ENCODE peak calls at places on chromosomes 4 and X, in four cellular contexts. X, J, U and B are unnamed samples.
A peak's percentile ranks its signal among the peaks of the same experiment; 100 is the strongest.

GRCh38 chrX:134894373-134894895 is 96.4 kb upstream of the SMIM10 start:
- DNase-seq in X (no peak), J (no peak), U (no peak), B (no peak)

GRCh38 chrX:123961268-123962005 is at the start of gene STAG2:
- DNase-seq in X (peak; percentile 65), J (peak; percentile 80), U (peak; percentile 62), B (peak; percentile 74)

GRCh38 chr4:150072906-150073714 is 5.1 kb upstream of the DCLK2 start:
- DNase-seq in X (no peak), J (no peak), U (no peak), B (no peak)

GRCh38 chrX:21770631-21771321 is 12.9 kb upstream of the SMPX start:
- DNase-seq in X (peak; percentile 33), J (peak; percentile 58), U (no peak), B (no peak)

GRCh38 chrX:155048997-155049619 is 21.8 kb downstream of the CMC4 start:
- DNase-seq in X (peak; percentile 64), J (peak; percentile 35), U (peak; percentile 21), B (peak; percentile 77)

GRCh38 chrX:22165732-22166457 is 106.8 kb upstream of the CBLL2 start:
- DNase-seq in X (no peak), J (no peak), U (no peak), B (no peak)

GRCh38 chr4:105896461-105896939 is 1.2 kb downstream of the NPNT start:
- DNase-seq in X (no peak), J (no peak), U (no peak), B (no peak)

GRCh38 chrX:3377560-3377959 is 31.1 kb upstream of the MXRA5 start:
- DNase-seq in X (no peak), J (no peak), U (no peak), B (no peak)

GRCh38 chrX:15143050-15143824 is 126.6 kb downstream of the ASB9 start:
- DNase-seq in X (peak; percentile 42), J (peak; percentile 45), U (peak; percentile 27), B (peak; percentile 52)

GRCh38 chr4:175090116-175090515 is 172.0 kb downstream of the ADAM29 start:
- DNase-seq in X (no peak), J (no peak), U (no peak), B (no peak)

GRCh38 chrX:150088042-150088441 is 149.8 kb upstream of the EOLA2 start:
- DNase-seq in X (no peak), J (no peak), U (no peak), B (no peak)

GRCh38 chrX:33357606-33358005 is 146.3 kb upstream of the DMD start:
- DNase-seq in X (no peak), J (no peak), U (no peak), B (no peak)

GRCh38 chr4:179071120-179071519 is 1628.9 kb upstream of the AGA start:
- DNase-seq in X (no peak), J (no peak), U (no peak), B (no peak)

GRCh38 chrX:39043838-39044550 is 242.7 kb downstream of the MID1IP1 start:
- DNase-seq in X (no peak), J (peak; percentile 43), U (no peak), B (no peak)

GRCh38 chrX:103519389-103519788 is at the start of gene RAB40A:
- DNase-seq in X (no peak), J (no peak), U (no peak), B (no peak)

GRCh38 chr4:92339671-92340070 is 35.9 kb downstream of the GRID2 start:
- DNase-seq in X (no peak), J (no peak), U (no peak), B (no peak)

GRCh38 chrX:11244641-11245040 is 48.6 kb upstream of the AMELX start:
- DNase-seq in X (no peak), J (no peak), U (no peak), B (no peak)

GRCh38 chr4:155529197-155529596 is 137.5 kb upstream of the GUCY1A1 start:
- DNase-seq in X (peak; percentile 29), J (no peak), U (no peak), B (no peak)

GRCh38 chr4:173860079-173860478 is 330.1 kb upstream of the HAND2 start:
- DNase-seq in X (no peak), J (no peak), U (no peak), B (no peak)

GRCh38 chr4:74548561-74548960 is 103.6 kb downstream of the AREG start:
- DNase-seq in X (no peak), J (no peak), U (no peak), B (no peak)
- TF ChIP-seq ELF4 in X (no peak), J (no peak), U (no peak), B (no peak)

GRCh38 chr4:598925-599324 is 22.8 kb upstream of the TMEM271 start:
- DNase-seq in X (no peak), J (no peak), U (no peak), B (no peak)
- TF ChIP-seq ELF4 in X (no peak), J (no peak), U (no peak), B (no peak)

GRCh38 chr4:144343143-144343755 is 202.7 kb upstream of the GYPA start:
- DNase-seq in X (no peak), J (no peak), U (no peak), B (no peak)

GRCh38 chr4:144338834-144339233 is 198.3 kb upstream of the GYPA start:
- DNase-seq in X (no peak), J (no peak), U (no peak), B (no peak)

GRCh38 chr4:144336633-144337032 is 196.1 kb upstream of the GYPA start:
- DNase-seq in X (no peak), J (no peak), U (no peak), B (no peak)

GRCh38 chr4:144338148-144338547 is 197.6 kb upstream of the GYPA start:
- DNase-seq in X (no peak), J (no peak), U (no peak), B (no peak)

GRCh38 chr4:144340931-144341330 is 200.4 kb upstream of the GYPA start:
- DNase-seq in X (no peak), J (no peak), U (no peak), B (no peak)
- TF ChIP-seq ELF4 in X (no peak), J (no peak), U (no peak), B (no peak)

DNA sequence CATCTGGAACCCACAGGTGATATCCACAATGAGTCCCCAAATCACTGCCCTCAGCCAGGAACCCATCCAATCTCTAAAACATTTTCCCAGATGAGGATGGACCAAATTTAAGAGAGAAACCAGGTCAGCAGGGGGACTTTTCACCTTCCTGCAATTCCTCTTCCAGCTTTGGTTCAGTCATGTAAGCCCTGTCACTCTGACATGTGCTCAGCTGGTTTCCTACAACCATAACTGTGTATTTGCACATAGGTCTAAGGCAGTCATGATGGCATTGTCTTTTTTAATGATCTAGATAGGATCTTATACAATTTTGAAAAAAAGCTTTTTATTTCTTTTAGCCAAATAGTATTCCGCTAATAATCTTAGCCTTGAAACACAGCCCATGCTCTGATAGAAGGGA is 6.5 kb downstream of the CXXC4 start:
- DNase-seq in X (no peak), J (no peak), U (no peak), B (no peak)
- TF ChIP-seq ELF4 in X (no peak), J (no peak), U (no peak), B (no peak)

GRCh38 chr4:74800310-74800709 is 6.0 kb upstream of the BTC start:
- DNase-seq in X (no peak), J (no peak), U (no peak), B (no peak)

DNA sequence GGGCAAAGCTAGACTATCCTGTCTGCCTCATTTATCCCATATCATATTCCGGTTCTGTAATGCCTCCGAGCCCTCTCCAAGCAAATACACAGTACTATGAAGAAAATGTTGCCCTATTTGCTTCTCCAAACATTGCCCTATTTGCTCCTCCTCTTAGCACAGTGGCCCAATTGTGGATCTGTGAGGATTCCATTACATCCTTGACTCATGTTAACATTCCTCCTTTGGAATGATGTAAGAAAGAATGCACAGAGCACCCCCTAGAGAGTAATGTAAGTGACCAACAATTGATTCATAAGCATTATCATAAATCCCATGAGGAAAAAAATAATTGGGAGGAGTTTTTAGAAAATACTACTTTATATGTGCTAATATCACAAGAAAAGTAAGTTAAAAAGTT is 11.3 kb upstream of the BTC start:
- DNase-seq in X (no peak), J (peak; percentile 45), U (no peak), B (no peak)
- TF ChIP-seq ELF4 in X (no peak), J (no peak), U (no peak), B (no peak)

GRCh38 chr4:88283661-88284377 is 542 bp downstream of the PPM1K start:
- DNase-seq in X (peak; percentile 65), J (peak; percentile 28), U (peak; percentile 58), B (peak; percentile 35)
- TF ChIP-seq ELF4 in X (no peak), J (no peak), U (no peak), B (no peak)

DNA sequence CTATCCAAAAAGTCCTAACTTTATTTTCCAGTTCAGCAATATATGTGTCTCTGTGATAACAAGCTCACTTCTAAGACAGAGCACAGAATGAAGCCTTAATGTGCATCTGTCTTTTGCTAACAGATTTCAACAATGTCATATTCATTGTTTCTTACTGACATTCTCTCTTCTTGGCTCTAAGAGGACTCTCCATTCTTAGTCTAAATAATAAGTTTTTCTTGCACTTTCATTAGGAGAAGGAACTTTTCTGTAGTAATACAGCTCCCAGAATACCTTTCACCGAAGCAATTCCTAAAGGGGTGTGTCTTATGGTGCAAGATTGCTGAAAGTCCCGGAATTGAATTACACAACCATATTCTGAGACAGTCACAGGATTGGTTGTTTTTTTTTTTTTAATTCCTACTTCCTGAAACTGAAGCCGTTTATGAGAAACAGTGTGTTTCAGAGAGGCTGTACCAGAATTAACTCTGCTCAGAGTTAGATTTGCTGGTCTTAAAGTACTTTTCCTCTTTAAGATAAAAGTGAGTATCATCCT is at the start of gene ALPK1:
- DNase-seq in X (no peak), J (peak; percentile 33), U (no peak), B (peak; percentile 71)
- TF ChIP-seq ELF4 in X (no peak), J (no peak), U (no peak), B (peak; percentile 29)